ENCODE peak calls at places on chromosomes 11 and 22, in four cellular contexts. M is transverse colon, Q is MM.1S, N is left ventricle myocardium inferior. D is an unnamed sample. For H3K36me3, the result is how much of the 10 kb centered on the place peaks cover.

GRCh38 chr22:37426532-37427127 is 649 bp downstream of the ELFN2 start:
- DNase-seq in M (no peak), Q (no peak), N (no peak), D (no peak)

GRCh38 chr11:125049393-125049792 is 13.7 kb upstream of the SLC37A2 start:
- DNase-seq in M (no peak), Q (no peak), N (no peak), D (no peak)

GRCh38 chr11:30914143-30914762 is 328.1 kb upstream of the MPPED2 start:
- DNase-seq in M (peak), Q (peak), N (peak), D (no peak)

GRCh38 chr11:30983143-30983542 is 386.4 kb downstream of the DCDC1 start:
- DNase-seq in M (no peak), Q (no peak), N (no peak), D (no peak)

GRCh38 chr22:25420925-25421904 is 143.3 kb upstream of the GRK3 start:
- DNase-seq in M (no peak), Q (no peak), N (no peak), D (peak)

GRCh38 chr11:57424802-57425564 is 1.9 kb downstream of the SLC43A3 start:
- DNase-seq in M (peak), Q (peak), N (peak), D (peak)

GRCh38 chr22:22746963-22747933 is 102.8 kb downstream of the GGTLC2 start:
- DNase-seq in M (peak), Q (peak), N (no peak), D (no peak)

GRCh38 chr22:46535876-46536558 is 1.4 kb downstream of the CELSR1 start:
- DNase-seq in M (no peak), Q (no peak), N (peak), D (no peak)

GRCh38 chr22:34105461-34106062 is 185.3 kb upstream of the LARGE1 start:
- DNase-seq in M (peak), Q (peak), N (peak), D (peak)

GRCh38 chr22:32918741-32919140 is 117.2 kb downstream of the TIMP3 start:
- DNase-seq in M (no peak), Q (no peak), N (no peak), D (no peak)

GRCh38 chr11:122686106-122686505 is 30.6 kb downstream of the UBASH3B start:
- DNase-seq in M (no peak), Q (no peak), N (no peak), D (no peak)

GRCh38 chr11:128825050-128825806 is 41.9 kb downstream of the KCNJ1 start:
- DNase-seq in M (no peak), Q (no peak), N (no peak), D (no peak)

GRCh38 chr11:117177534-117178209 is 871 bp upstream of the SIDT2 start:
- DNase-seq in M (no peak), Q (no peak), N (no peak), D (no peak)

GRCh38 chr22:17822087-17822486 is 47.8 kb upstream of the BID start:
- DNase-seq in M (no peak), Q (no peak), N (no peak), D (no peak)

GRCh38 chr22:17717708-17718107 is 56.6 kb downstream of the BID start:
- DNase-seq in M (no peak), Q (no peak), N (no peak), D (no peak)

GRCh38 chr11:19696073-19696472 is 16.6 kb upstream of the NAV2 start:
- DNase-seq in M (no peak), Q (no peak), N (no peak), D (no peak)

GRCh38 chr11:70333206-70333605 is 62.7 kb downstream of the PPFIA1 start:
- DNase-seq in M (no peak), Q (no peak), N (no peak), D (no peak)

GRCh38 chr22:31579835-31580242 is 82.2 kb downstream of the PISD start:
- DNase-seq in M (no peak), Q (no peak), N (no peak), D (no peak)

GRCh38 chr11:91946397-91947090 is 278.1 kb upstream of the FAT3 start:
- DNase-seq in M (no peak), Q (no peak), N (no peak), D (no peak)

GRCh38 chr22:35314161-35314942 is 14.7 kb downstream of the TOM1 start:
- DNase-seq in M (peak), Q (no peak), N (no peak), D (peak)

GRCh38 chr11:28922351-28922981 is 814.3 kb downstream of the METTL15 start:
- DNase-seq in M (no peak), Q (no peak), N (no peak), D (no peak)

GRCh38 chr11:122028561-122028960 is 87.5 kb downstream of the BLID start:
- DNase-seq in M (no peak), Q (no peak), N (no peak), D (no peak)

GRCh38 chr11:92941676-92942571 is 27.5 kb upstream of the MTNR1B start:
- DNase-seq in M (no peak), Q (peak), N (no peak), D (no peak)

GRCh38 chr11:130798280-130798679 is 118.0 kb downstream of the SNX19 start:
- DNase-seq in M (no peak), Q (no peak), N (no peak), D (no peak)

GRCh38 chr11:4181780-4182721 is 87.5 kb downstream of the RRM1 start:
- DNase-seq in M (peak), Q (peak), N (peak), D (peak)

GRCh38 chr11:2317354-2318050 is 15.7 kb downstream of the TSPAN32 start:
- DNase-seq in M (no peak), Q (no peak), N (no peak), D (no peak)

GRCh38 chr11:116162086-116162485 is 610.7 kb downstream of the BUD13 start:
- DNase-seq in M (no peak), Q (no peak), N (no peak), D (no peak)

GRCh38 chr22:46081036-46081830 is 69.1 kb upstream of the PPARA start:
- DNase-seq in M (peak), Q (no peak), N (peak), D (peak)

GRCh38 chr11:44992774-44993173 is 42.1 kb upstream of the TP53I11 start:
- DNase-seq in M (no peak), Q (no peak), N (no peak), D (no peak)

GRCh38 chr11:65501530-65502273 is 2.9 kb downstream of the MALAT1 start:
- DNase-seq in M (no peak), Q (no peak), N (no peak), D (no peak)

GRCh38 chr11:45918331-45918941 is 759 bp upstream of the PEX16 start:
- DNase-seq in M (peak), Q (peak), N (peak), D (peak)

GRCh38 chr11:45560153-45560934 is 105.1 kb downstream of the CHST1 start:
- DNase-seq in M (no peak), Q (no peak), N (peak), D (no peak)

GRCh38 chr11:100715163-100715792 is 28.2 kb downstream of the ARHGAP42 start:
- DNase-seq in M (no peak), Q (no peak), N (no peak), D (no peak)

GRCh38 chr11:87529486-87529885 is 491.8 kb downstream of the TMEM135 start:
- DNase-seq in M (no peak), Q (no peak), N (no peak), D (no peak)

GRCh38 chr22:46195487-46196165 is 45.3 kb downstream of the PPARA start:
- DNase-seq in M (peak), Q (no peak), N (no peak), D (peak)

GRCh38 chr22:48888466-48889208 is 939.0 kb downstream of the BRD1 start:
- DNase-seq in M (no peak), Q (no peak), N (no peak), D (no peak)

GRCh38 chr11:12195773-12196172 is 85.4 kb downstream of the MICAL2 start:
- DNase-seq in M (no peak), Q (peak), N (no peak), D (no peak)

GRCh38 chr11:128294685-128295079 is 292.7 kb downstream of the ETS1 start:
- DNase-seq in M (no peak), Q (no peak), N (no peak), D (no peak)

GRCh38 chr22:19891350-19892248 is 36.9 kb upstream of the GNB1L start:
- DNase-seq in M (no peak), Q (peak), N (no peak), D (no peak)

GRCh38 chr22:19892925-19893324 is 38.3 kb upstream of the GNB1L start:
- DNase-seq in M (no peak), Q (no peak), N (no peak), D (no peak)

GRCh38 chr22:19890502-19891349 is 36.1 kb upstream of the GNB1L start:
- DNase-seq in M (no peak), Q (no peak), N (no peak), D (peak)

GRCh38 chr22:19893363-19893762 is 38.7 kb upstream of the GNB1L start:
- DNase-seq in M (no peak), Q (no peak), N (no peak), D (no peak)

DNA sequence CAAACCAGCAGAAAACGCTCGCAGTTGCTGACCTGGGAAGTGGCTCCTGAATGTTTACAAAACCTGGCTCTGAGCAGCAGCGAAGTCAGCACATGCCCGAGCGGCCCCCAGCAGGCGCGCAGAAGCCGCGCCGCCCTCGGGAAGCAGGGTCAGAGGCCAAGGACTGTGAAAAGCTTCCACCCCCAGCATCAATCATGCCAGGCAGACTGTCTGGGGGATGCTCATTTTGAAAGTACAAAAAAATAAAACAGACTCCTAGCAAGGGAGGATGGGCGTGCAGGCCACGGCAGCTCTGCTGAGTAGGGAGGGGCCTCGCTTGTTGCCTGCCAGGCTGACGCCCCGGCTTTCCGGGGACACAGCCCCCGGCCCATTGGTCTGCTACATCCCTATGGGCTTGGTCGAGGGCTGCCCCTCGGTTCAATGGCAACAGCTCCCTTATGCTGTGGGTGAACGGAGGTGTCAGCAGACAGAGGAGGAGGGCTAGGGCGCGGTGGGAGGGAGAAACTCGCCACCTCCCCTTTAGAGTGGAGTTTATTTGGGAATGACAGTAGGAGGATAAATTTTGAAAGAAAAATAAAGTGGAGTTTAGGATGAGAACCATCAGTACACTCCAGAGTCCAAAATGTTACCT is 37.7 kb upstream of the GNB1L start:
- DNase-seq in M (no peak), Q (no peak), N (no peak), D (no peak)
- H3K36me3 ChIP-seq in M (under half), Q (under half), N (under half), D (under half)

GRCh38 chr11:13207270-13207664 is 70.3 kb upstream of the BMAL1 start:
- DNase-seq in M (no peak), Q (no peak), N (no peak), D (no peak)
- TF ChIP-seq CTCF in M (peak), Q (no peak), N (no peak), D (no peak)

DNA sequence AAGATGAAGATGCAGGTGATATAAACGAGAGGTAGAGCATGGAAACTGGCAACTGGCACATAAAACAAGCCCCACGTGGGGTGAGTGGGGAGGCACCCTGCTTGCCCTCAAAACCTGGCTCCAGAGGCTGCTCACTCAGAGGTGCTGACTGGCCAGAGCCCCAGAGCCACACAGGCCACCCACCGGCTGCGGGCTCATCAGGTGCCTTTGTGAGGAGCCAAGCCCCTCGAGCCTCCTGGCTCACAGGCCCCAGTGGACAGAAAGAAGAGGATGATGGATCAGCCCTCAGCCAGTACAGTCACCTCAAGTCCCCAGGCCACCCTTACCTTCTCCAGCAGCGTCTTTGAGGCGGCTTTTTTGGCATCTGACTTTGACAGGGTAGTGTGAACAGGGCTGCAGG is 6.2 kb downstream of the CHID1 start:
- DNase-seq in M (no peak), Q (no peak), N (no peak), D (no peak)
- H3K36me3 ChIP-seq in M (under half), Q (under half), N (half or more), D (under half)

DNA sequence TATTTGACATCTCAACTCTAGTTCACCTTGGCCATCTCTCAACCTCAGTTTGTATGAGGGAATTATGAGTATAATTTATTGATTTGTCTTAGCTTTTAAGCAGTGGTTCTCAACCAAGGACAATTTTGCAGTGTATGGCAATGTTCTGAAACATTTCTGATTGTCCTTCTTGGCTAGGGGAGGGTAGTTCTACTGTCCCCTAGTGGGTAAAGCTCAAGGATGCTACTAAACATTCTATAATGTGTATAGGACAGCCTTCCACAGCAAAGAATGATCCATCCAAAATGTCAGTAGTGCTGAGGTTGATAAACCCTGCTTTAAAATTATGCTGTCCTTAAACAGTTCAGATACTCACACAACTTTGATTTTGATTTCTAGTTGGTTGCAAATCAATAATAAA is 78.1 kb upstream of the ALKBH3 start:
- DNase-seq in M (no peak), Q (peak), N (no peak), D (no peak)
- TF ChIP-seq CTCF in M (no peak), Q (peak), N (peak), D (no peak)

DNA sequence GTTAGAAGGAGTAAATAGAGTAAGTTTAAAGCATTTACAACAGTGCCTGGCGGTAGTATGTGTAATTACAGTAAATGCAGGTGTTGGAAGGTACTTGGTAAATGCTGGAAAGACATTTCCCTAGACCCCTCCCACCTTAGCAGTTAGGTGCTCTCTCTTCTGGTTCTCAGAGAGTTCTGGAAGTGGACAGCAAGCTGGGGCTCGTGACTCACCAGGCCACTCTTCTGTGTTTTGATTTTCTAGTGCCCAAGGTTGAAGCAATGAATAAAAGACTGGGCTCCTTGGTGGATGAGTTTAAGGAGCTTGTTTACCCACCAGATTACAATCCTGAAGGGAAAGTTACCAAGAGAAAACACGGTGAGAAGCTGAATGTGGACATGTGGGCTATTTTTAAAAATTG is 27.6 kb downstream of the SNU13 start:
- DNase-seq in M (no peak), Q (no peak), N (no peak), D (no peak)
- H3K36me3 ChIP-seq in M (half or more), Q (under half), N (half or more), D (under half)

GRCh38 chr11:72703281-72704008 is 29.2 kb upstream of the PDE2A start:
- DNase-seq in M (no peak), Q (no peak), N (peak), D (peak)

GRCh38 chr11:72700026-72700610 is 25.9 kb upstream of the PDE2A start:
- DNase-seq in M (no peak), Q (no peak), N (no peak), D (no peak)

GRCh38 chr11:72701466-72701865 is 27.2 kb upstream of the PDE2A start:
- DNase-seq in M (no peak), Q (no peak), N (no peak), D (no peak)

GRCh38 chr11:72702842-72703241 is 28.6 kb upstream of the PDE2A start:
- DNase-seq in M (no peak), Q (no peak), N (no peak), D (no peak)

GRCh38 chr11:72702096-72702495 is 27.9 kb upstream of the PDE2A start:
- DNase-seq in M (no peak), Q (no peak), N (peak), D (no peak)
- TF ChIP-seq CTCF in M (no peak), Q (no peak), N (no peak), D (no peak)

DNA sequence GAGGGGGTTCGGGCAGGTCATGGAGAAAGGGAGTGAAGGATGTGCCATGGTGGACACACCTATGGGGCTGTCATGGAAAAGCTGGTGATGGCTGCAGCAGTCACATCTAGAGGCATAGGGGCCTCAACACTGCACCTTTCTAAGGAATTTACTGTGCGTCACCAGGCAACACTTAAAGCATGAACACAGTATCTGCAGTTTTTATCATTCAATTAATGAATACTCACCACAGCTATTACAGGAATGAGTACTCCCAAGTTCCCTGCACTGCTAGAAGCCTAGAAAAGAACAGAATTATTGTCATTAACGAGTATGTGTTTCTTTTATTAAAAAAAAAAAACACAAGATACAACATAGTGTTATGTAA is 19.0 kb downstream of the SERPIND1 start:
- DNase-seq in M (no peak), Q (no peak), N (no peak), D (no peak)
- H3K36me3 ChIP-seq in M (under half), Q (under half), N (half or more), D (under half)

GRCh38 chr11:43693731-43694130 is 13.2 kb downstream of the HSD17B12 start:
- DNase-seq in M (no peak), Q (no peak), N (no peak), D (no peak)

GRCh38 chr11:43691332-43691731 is 10.8 kb downstream of the HSD17B12 start:
- DNase-seq in M (no peak), Q (no peak), N (no peak), D (no peak)

GRCh38 chr11:43690929-43691328 is 10.4 kb downstream of the HSD17B12 start:
- DNase-seq in M (no peak), Q (no peak), N (no peak), D (no peak)

GRCh38 chr11:43693069-43693468 is 12.5 kb downstream of the HSD17B12 start:
- DNase-seq in M (no peak), Q (no peak), N (no peak), D (no peak)

GRCh38 chr11:43691806-43692205 is 11.3 kb downstream of the HSD17B12 start:
- DNase-seq in M (no peak), Q (no peak), N (no peak), D (no peak)
- TF ChIP-seq CTCF in M (no peak), Q (no peak), N (no peak), D (no peak)